ENCODE peak calls at places on chromosome 17, in ten cellular contexts. G is stimulated activated CD4-positive, alpha-beta T cell treated with anti-CD3 and anti-CD28 coated beads, Interleukin-1b, Interleukin-23, amount 100 ng/mL, for 24 hours; O is substantia nigra; X is NCI-H2081; A is RPMI8226; N is effector memory CD4-positive, alpha-beta T cell; J is NCI-H1105; Q is activated T-cell treated with anti-CD3 and anti-CD28 coated beads, Interleukin-2, amount 50 U/mL, for 72 hours; V is activated CD4-positive, alpha-beta T cell treated with anti-CD3 and anti-CD28 coated beads for 48 hours; P is A673. R is an unnamed sample.

GRCh38 chr17:14346801-14347200 is 45.9 kb downstream of the HS3ST3B1 start:
- DNase-seq in Q (no peak), N (no peak), G (no peak), P (no peak), J (no peak), A (no peak), O (no peak), V (no peak), X (no peak), R (no peak)

GRCh38 chr17:1588781-1589585 is 26.4 kb upstream of the PITPNA start:
- DNase-seq in O (no peak), A (no peak), G (no peak), J (no peak), P (no peak), Q (no peak), N (no peak), V (no peak), X (no peak), R (no peak)

GRCh38 chr17:82691714-82692113 is 6.8 kb downstream of the RAB40B start:
- DNase-seq in A (no peak), N (no peak), X (no peak), G (no peak), J (no peak), V (peak), O (no peak), P (no peak), Q (no peak), R (no peak)

GRCh38 chr17:49390548-49391324 is 23.9 kb downstream of the PHB1 start:
- DNase-seq in Q (no peak), V (no peak), A (no peak), X (no peak), G (no peak), J (no peak), O (peak), N (no peak), P (no peak), R (peak)

GRCh38 chr17:33523577-33523981 is 230.5 kb upstream of the ASIC2 start:
- DNase-seq in X (no peak), O (no peak), A (no peak), N (no peak), Q (no peak), G (no peak), P (no peak), V (no peak), J (no peak), R (peak)

GRCh38 chr17:79748296-79749099 is 17.8 kb downstream of the ENPP7 start:
- DNase-seq in J (no peak), N (no peak), V (no peak), P (no peak), A (no peak), X (no peak), G (no peak), Q (no peak), O (no peak), R (no peak)

GRCh38 chr17:54901230-54901847 is 687 bp downstream of the TOM1L1 start:
- DNase-seq in X (peak), P (peak), A (no peak), Q (no peak), V (no peak), O (no peak), G (no peak), J (peak), N (no peak), R (peak)

GRCh38 chr17:6551356-6551755 is 5.0 kb downstream of the PITPNM3 start:
- DNase-seq in X (no peak), J (no peak), O (no peak), Q (no peak), G (no peak), V (no peak), N (no peak), A (no peak), P (no peak), R (no peak)

GRCh38 chr17:44878627-44879221 is 20.5 kb downstream of the EFTUD2 start:
- DNase-seq in V (peak), A (peak), J (no peak), Q (peak), P (peak), O (no peak), G (no peak), N (no peak), X (peak), R (peak)

GRCh38 chr17:76391200-76391715 is 6.8 kb downstream of the SPHK1 start:
- DNase-seq in X (no peak), J (no peak), P (no peak), G (no peak), Q (no peak), V (no peak), N (no peak), A (no peak), O (no peak), R (no peak)

GRCh38 chr17:76385892-76386786 is 1.7 kb downstream of the SPHK1 start:
- DNase-seq in O (no peak), X (peak), J (peak), N (peak), V (peak), Q (peak), G (peak), A (peak), P (peak), R (peak)

GRCh38 chr17:60941028-60941427 is 263.4 kb downstream of the BCAS3 start:
- DNase-seq in V (no peak), N (no peak), A (no peak), G (no peak), O (no peak), J (no peak), Q (no peak), P (no peak), X (no peak), R (no peak)